ENCODE peak calls at places on chromosomes 5 and 9, in seven cellular contexts. One of them, this sample, is unnamed.

GRCh38 chr5:128163991-128164390 is 80.4 kb downstream of the SLC12A2 start:
- DNase-seq in HL-60: no peak
- DNase-seq in sigmoid colon: no peak
- DNase-seq in Panc1: no peak
- DNase-seq in HCT116: no peak
- DNase-seq in K562: no peak
- DNase-seq in HepG2: no peak
- DNase-seq in this sample: no peak

GRCh38 chr5:8538813-8539212 is 669.9 kb downstream of the MTRR start:
- DNase-seq in sigmoid colon: no peak
- DNase-seq in K562: no peak
- DNase-seq in HL-60: no peak
- DNase-seq in HepG2: no peak
- DNase-seq in Panc1: no peak
- DNase-seq in HCT116: no peak
- DNase-seq in this sample: no peak

GRCh38 chr5:157309796-157310195 is 43.9 kb downstream of the CYFIP2 start:
- DNase-seq in HL-60: no peak
- DNase-seq in HepG2: no peak
- DNase-seq in Panc1: no peak
- DNase-seq in K562: no peak
- DNase-seq in sigmoid colon: no peak
- DNase-seq in HCT116: no peak
- DNase-seq in this sample: peak; percentile 69

GRCh38 chr5:175037820-175038219 is 313.4 kb downstream of the MSX2 start:
- DNase-seq in HepG2: no peak
- DNase-seq in sigmoid colon: no peak
- DNase-seq in Panc1: no peak
- DNase-seq in HL-60: no peak
- DNase-seq in HCT116: no peak
- DNase-seq in K562: no peak
- DNase-seq in this sample: no peak

GRCh38 chr5:154086123-154086522 is 47.4 kb downstream of the MFAP3 start:
- DNase-seq in sigmoid colon: no peak
- DNase-seq in HCT116: no peak
- DNase-seq in HepG2: no peak
- DNase-seq in HL-60: no peak
- DNase-seq in Panc1: no peak
- DNase-seq in K562: no peak
- DNase-seq in this sample: no peak

GRCh38 chr9:95807326-95807947 is 68.1 kb upstream of the ERCC6L2 start:
- DNase-seq in K562: no peak
- DNase-seq in Panc1: no peak
- DNase-seq in HL-60: no peak
- DNase-seq in HCT116: no peak
- DNase-seq in HepG2: peak; percentile 34
- DNase-seq in sigmoid colon: peak; percentile 70
- DNase-seq in this sample: no peak

GRCh38 chr5:139272471-139273321 is 20.8 kb upstream of the MATR3 start:
- DNase-seq in HepG2: peak; percentile 73
- DNase-seq in HL-60: no peak
- DNase-seq in Panc1: no peak
- DNase-seq in HCT116: no peak
- DNase-seq in K562: no peak
- DNase-seq in sigmoid colon: no peak
- DNase-seq in this sample: no peak

GRCh38 chr5:172644711-172645110 is 3.6 kb downstream of the NEURL1B start:
- DNase-seq in sigmoid colon: no peak
- DNase-seq in K562: no peak
- DNase-seq in Panc1: no peak
- DNase-seq in HL-60: no peak
- DNase-seq in HCT116: no peak
- DNase-seq in HepG2: no peak
- DNase-seq in this sample: no peak

GRCh38 chr9:5799314-5799713 is 33.6 kb downstream of the ERMP1 start:
- DNase-seq in HCT116: peak; percentile 16
- DNase-seq in HL-60: no peak
- DNase-seq in Panc1: peak; percentile 4
- DNase-seq in sigmoid colon: no peak
- DNase-seq in HepG2: peak; percentile 28
- DNase-seq in K562: no peak
- DNase-seq in this sample: no peak

GRCh38 chr9:70484232-70485130 is 70.0 kb upstream of the KLF9 start:
- DNase-seq in sigmoid colon: peak; percentile 80
- DNase-seq in HCT116: peak; percentile 68
- DNase-seq in K562: peak; percentile 72
- DNase-seq in HepG2: peak; percentile 59
- DNase-seq in Panc1: peak; percentile 35
- DNase-seq in HL-60: peak; percentile 31
- DNase-seq in this sample: peak; percentile 57

GRCh38 chr9:93826209-93826608 is 128.9 kb downstream of the BARX1 start:
- DNase-seq in HCT116: no peak
- DNase-seq in HL-60: no peak
- DNase-seq in K562: no peak
- DNase-seq in Panc1: no peak
- DNase-seq in HepG2: no peak
- DNase-seq in sigmoid colon: no peak
- DNase-seq in this sample: peak; percentile 88

GRCh38 chr5:140840978-140841962 is at the start of gene PCDHA8:
- DNase-seq in HepG2: peak; percentile 48
- DNase-seq in Panc1: no peak
- DNase-seq in HL-60: no peak
- DNase-seq in sigmoid colon: no peak
- DNase-seq in K562: peak; percentile 9
- DNase-seq in HCT116: peak; percentile 13
- DNase-seq in this sample: peak; percentile 49

GRCh38 chr9:97904725-97905124 is 17.6 kb downstream of the TRMO start:
- DNase-seq in HL-60: no peak
- DNase-seq in HCT116: no peak
- DNase-seq in HepG2: no peak
- DNase-seq in sigmoid colon: no peak
- DNase-seq in K562: no peak
- DNase-seq in Panc1: no peak
- DNase-seq in this sample: no peak

GRCh38 chr9:127390243-127390535 is 6.8 kb upstream of the SLC2A8 start:
- DNase-seq in HepG2: no peak
- DNase-seq in sigmoid colon: no peak
- DNase-seq in K562: no peak
- DNase-seq in HL-60: no peak
- DNase-seq in Panc1: no peak
- DNase-seq in HCT116: no peak
- DNase-seq in this sample: no peak

GRCh38 chr9:37324261-37324683 is 98.2 kb upstream of the GRHPR start:
- DNase-seq in HL-60: no peak
- DNase-seq in K562: no peak
- DNase-seq in sigmoid colon: no peak
- DNase-seq in HCT116: no peak
- DNase-seq in Panc1: no peak
- DNase-seq in HepG2: no peak
- DNase-seq in this sample: no peak

DNA sequence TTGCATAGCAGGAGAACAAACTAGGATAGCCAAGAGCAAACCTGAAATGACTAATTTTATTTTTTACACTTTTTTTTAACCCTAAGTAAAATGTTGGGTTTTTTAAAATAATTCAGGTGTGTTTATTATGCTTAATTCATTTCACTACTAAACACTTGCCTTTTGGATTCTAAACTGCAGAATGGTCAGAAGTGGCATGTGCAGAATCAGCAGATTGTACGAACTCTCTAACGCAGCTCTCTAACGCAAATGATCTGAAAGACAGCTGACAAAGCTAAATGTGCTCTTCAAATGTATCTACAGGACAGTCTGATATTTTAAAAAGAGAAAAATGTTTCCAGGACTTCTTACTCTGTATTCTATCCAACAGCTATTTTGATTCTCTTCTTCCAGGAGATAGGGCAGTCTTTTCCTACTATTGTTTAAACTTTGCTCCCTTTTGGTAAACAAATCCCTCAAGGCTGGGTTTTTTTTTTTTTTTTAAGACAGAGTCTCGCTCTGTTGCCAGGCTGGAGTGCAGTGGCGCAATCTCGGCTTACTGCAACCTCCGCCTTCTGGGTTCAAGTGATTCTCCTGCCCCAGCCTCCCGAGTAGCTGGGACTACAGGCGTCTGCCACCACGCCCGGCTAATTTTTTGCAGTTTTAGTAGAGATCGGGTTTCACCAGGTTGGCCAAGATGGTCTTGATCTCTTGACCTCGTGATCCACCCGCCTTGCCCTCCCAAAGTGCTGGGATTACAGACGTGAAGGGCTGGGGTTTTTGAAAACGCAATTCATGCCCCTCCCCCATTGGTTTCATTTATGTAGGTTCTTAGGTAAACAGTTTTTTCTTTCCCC is 1.3 kb downstream of the NMRK1 start:
- DNase-seq in HepG2: peak; percentile 39
- DNase-seq in K562: no peak
- DNase-seq in HCT116: no peak
- DNase-seq in sigmoid colon: no peak
- DNase-seq in HL-60: peak; percentile 15
- DNase-seq in Panc1: no peak
- DNase-seq in this sample: peak; percentile 40
- TF ChIP-seq POLR2AphosphoS5 in HepG2: no peak
- TF ChIP-seq POLR2AphosphoS5 in K562: no peak
- TF ChIP-seq POLR2AphosphoS5 in HCT116: no peak
- TF ChIP-seq POLR2AphosphoS5 in sigmoid colon: no peak
- TF ChIP-seq POLR2AphosphoS5 in HL-60: no peak
- TF ChIP-seq POLR2AphosphoS5 in Panc1: no peak
- TF ChIP-seq POLR2AphosphoS5 in this sample: no peak

DNA sequence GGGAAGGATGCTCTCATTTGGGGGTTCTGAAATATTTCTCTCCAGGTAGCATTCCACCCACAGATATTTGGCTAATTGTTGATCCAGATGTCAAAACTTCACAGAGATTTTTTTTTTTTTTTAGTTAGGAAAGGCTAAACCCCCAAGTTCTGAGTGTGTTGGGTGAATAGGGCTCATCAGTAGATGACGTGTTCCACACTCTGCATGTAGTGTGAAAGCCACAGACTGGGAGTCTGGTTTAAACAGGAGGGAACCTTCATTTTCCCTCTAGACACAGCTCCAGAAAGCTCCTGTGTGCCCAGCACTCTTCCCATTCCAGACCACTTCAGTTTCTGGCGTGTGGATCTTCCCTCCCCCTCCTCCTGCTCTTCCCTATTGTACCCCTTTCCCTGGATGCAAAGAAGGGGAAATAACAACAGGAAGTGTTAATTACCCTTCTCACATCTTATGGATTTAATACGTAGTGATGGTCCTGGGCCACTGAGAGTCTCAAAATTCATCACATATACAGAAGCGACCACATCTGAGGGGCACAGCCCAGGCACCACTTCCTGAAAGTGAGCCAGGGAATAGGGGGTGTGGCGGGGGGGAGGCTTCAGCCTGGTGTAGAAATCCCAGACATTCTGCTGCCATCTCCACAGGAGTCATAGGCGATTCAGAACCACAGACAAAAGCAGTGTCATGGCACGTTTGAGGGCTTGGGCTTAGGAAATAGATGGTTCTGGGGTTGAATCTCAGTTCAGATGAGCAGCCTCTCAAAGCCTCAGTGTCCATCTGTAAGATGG is 65.1 kb downstream of the DAP start:
- DNase-seq in K562: no peak
- DNase-seq in Panc1: no peak
- DNase-seq in HL-60: no peak
- DNase-seq in HepG2: no peak
- DNase-seq in sigmoid colon: no peak
- DNase-seq in HCT116: no peak
- DNase-seq in this sample: no peak
- H3K27ac ChIP-seq in K562: no peak overlapping the region
- H3K27ac ChIP-seq in Panc1: peak overlapping the region; percentile 37
- H3K27ac ChIP-seq in HL-60: no peak overlapping the region
- H3K27ac ChIP-seq in HepG2: no peak overlapping the region
- H3K27ac ChIP-seq in sigmoid colon: no peak overlapping the region
- H3K27ac ChIP-seq in HCT116: no peak overlapping the region
- H3K27ac ChIP-seq in this sample: no peak overlapping the region

GRCh38 chr5:75734913-75735789 is 17.9 kb upstream of the POC5 start:
- DNase-seq in HL-60: no peak
- DNase-seq in K562: peak; percentile 14
- DNase-seq in Panc1: no peak
- DNase-seq in HepG2: peak; percentile 43
- DNase-seq in sigmoid colon: no peak
- DNase-seq in HCT116: peak; percentile 3
- DNase-seq in this sample: no peak

GRCh38 chr5:75733767-75734166 is 16.5 kb upstream of the POC5 start:
- DNase-seq in Panc1: no peak
- DNase-seq in HL-60: no peak
- DNase-seq in HCT116: no peak
- DNase-seq in HepG2: no peak
- DNase-seq in sigmoid colon: no peak
- DNase-seq in K562: no peak
- DNase-seq in this sample: no peak

DNA sequence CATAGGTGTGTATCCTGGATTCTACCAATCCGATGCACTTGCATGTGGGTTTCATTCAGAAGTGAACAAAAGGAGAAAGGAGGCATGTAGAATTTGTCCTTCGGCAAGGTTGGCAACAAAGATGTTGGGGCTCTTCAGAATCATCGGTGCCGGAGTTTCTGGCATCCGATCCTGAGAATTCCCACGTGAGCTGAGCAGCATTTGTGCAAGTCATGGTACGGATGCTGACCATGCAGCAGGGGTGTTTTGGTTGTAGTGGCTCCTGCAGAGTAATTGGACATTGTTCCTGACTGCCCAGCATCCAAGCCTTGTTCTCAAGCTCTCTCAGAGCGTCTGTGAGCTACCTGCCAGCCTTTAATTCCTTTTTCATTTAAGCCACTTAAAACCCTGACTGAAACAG is 19.0 kb upstream of the POC5 start:
- DNase-seq in HCT116: no peak
- DNase-seq in sigmoid colon: no peak
- DNase-seq in HL-60: no peak
- DNase-seq in Panc1: no peak
- DNase-seq in HepG2: no peak
- DNase-seq in K562: no peak
- DNase-seq in this sample: no peak
- TF ChIP-seq CTCF in HCT116: no peak
- TF ChIP-seq CTCF in sigmoid colon: no peak
- TF ChIP-seq CTCF in HL-60: no peak
- TF ChIP-seq CTCF in Panc1: no peak
- TF ChIP-seq CTCF in HepG2: no peak
- TF ChIP-seq CTCF in K562: no peak
- TF ChIP-seq CTCF in this sample: no peak

DNA sequence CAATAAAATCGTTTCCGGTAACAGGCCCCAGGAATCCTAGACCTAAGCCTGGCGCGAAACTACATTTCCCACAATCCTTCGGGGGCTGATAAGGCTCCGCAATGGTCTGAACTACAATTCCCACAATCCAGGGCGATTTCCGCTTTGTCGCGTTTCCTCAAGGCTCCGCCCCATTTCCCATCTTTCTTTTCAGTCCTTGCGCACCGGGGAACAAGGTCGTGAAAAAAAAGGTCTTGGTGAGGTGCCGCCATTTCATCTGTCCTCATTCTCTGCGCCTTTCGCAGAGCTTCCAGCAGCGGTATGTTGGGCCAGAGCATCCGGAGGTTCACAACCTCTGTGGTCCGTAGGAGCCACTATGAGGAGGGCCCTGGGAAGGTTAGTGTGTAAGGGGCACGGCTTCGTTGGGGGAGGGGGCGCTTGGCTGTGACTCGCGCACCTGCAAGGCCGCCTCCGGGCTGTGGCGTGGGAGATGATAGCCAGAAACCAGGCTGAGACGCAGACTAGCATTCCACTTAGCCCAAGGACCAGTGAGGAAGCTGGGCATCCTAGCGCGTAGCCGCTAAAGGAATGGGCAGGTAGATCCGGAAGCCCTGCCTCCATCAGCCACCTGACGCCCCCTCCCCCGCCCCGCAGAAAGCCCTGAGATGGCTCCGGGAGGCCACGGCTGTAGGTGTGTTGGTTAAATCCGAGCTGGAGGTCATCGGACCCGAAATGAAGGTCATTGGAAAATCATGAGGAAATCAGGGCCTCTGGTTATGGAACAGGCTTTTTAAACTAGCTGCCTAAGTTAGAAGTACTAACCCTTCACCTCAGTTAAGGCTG is at the start of gene COX7C:
- DNase-seq in HepG2: peak; percentile 95
- DNase-seq in HCT116: peak; percentile 94
- DNase-seq in sigmoid colon: peak; percentile 96
- DNase-seq in K562: peak; percentile 83
- DNase-seq in Panc1: peak; percentile 95
- DNase-seq in HL-60: peak; percentile 70
- DNase-seq in this sample: peak; percentile 86
- TF ChIP-seq POLR2AphosphoS5 in HepG2: peak; percentile 95
- TF ChIP-seq POLR2AphosphoS5 in HCT116: peak; percentile 84
- TF ChIP-seq POLR2AphosphoS5 in sigmoid colon: peak; percentile 96
- TF ChIP-seq POLR2AphosphoS5 in K562: peak; percentile 93
- TF ChIP-seq POLR2AphosphoS5 in Panc1: peak; percentile 88
- TF ChIP-seq POLR2AphosphoS5 in HL-60: peak; percentile 52
- TF ChIP-seq POLR2AphosphoS5 in this sample: peak; percentile 89